ENCODE peak calls at places on chromosomes 13 and 19, in seven cellular contexts. V is HEK293T; Y is stimulated activated effector memory CD8-positive, alpha-beta T cell treated with anti-CD3 and anti-CD28 coated beads, Interleukin-12 subunit alpha, Interleukin-12 subunit beta, amount 100 ng/mL, for 72 hours; T is D341Med; N is HL-60; R is HT-29; A is ovary. L is an unnamed sample.

GRCh38 chr13:31927219-31927653 is 104.3 kb upstream of the FRY start:
- DNase-seq in V (no peak), Y (no peak), T (no peak), N (no peak), R (peak), A (no peak), L (no peak)

GRCh38 chr19:3443840-3444694 is 36.3 kb downstream of the SMIM24 start:
- DNase-seq in V (no peak), Y (no peak), T (peak), N (no peak), R (no peak), A (no peak), L (no peak)

GRCh38 chr19:10230155-10230903 is 802 bp downstream of the S1PR2 start:
- DNase-seq in V (no peak), Y (peak), T (peak), N (no peak), R (no peak), A (peak), L (no peak)

GRCh38 chr19:3350014-3350663 is 16.2 kb upstream of the NFIC start:
- DNase-seq in V (no peak), Y (no peak), T (no peak), N (no peak), R (peak), A (no peak), L (no peak)

GRCh38 chr19:45340899-45341453 is 426 bp downstream of the KLC3 start:
- DNase-seq in V (no peak), Y (no peak), T (no peak), N (no peak), R (no peak), A (no peak), L (no peak)

GRCh38 chr19:13090511-13091231 is 12.0 kb downstream of the LYL1 start:
- DNase-seq in V (no peak), Y (no peak), T (peak), N (no peak), R (no peak), A (peak), L (no peak)

GRCh38 chr13:101514100-101514499 is 61.6 kb downstream of the ITGBL1 start:
- DNase-seq in V (no peak), Y (no peak), T (no peak), N (no peak), R (no peak), A (no peak), L (no peak)

GRCh38 chr19:38294090-38294489 is 10.0 kb upstream of the C19orf33 start:
- DNase-seq in V (no peak), Y (no peak), T (no peak), N (no peak), R (no peak), A (no peak), L (no peak)

GRCh38 chr13:99986751-99987150 is 5.2 kb downstream of the ZIC2 start:
- DNase-seq in V (no peak), Y (no peak), T (no peak), N (no peak), R (no peak), A (no peak), L (no peak)

GRCh38 chr19:33438016-33438671 is 64.6 kb downstream of the CEBPG start:
- DNase-seq in V (no peak), Y (no peak), T (no peak), N (no peak), R (peak), A (peak), L (peak)

GRCh38 chr19:18436651-18437478 is 1.1 kb downstream of the ISYNA1 start:
- DNase-seq in V (peak), Y (peak), T (peak), N (no peak), R (peak), A (peak), L (no peak)

GRCh38 chr19:29798783-29799182 is 13.0 kb upstream of the CCNE1 start:
- DNase-seq in V (no peak), Y (no peak), T (no peak), N (no peak), R (no peak), A (no peak), L (no peak)

GRCh38 chr13:30725331-30726085 is 9.8 kb upstream of the ALOX5AP start:
- DNase-seq in V (no peak), Y (no peak), T (no peak), N (no peak), R (no peak), A (no peak), L (no peak)

GRCh38 chr19:40695881-40696280 is 5.4 kb upstream of the NUMBL start:
- DNase-seq in V (no peak), Y (no peak), T (peak), N (no peak), R (no peak), A (no peak), L (no peak)

GRCh38 chr19:50933640-50934039 is 19.2 kb downstream of the KLK5 start:
- DNase-seq in V (no peak), Y (no peak), T (no peak), N (no peak), R (peak), A (no peak), L (no peak)

GRCh38 chr13:34941835-34942731 is at the start of gene NBEA:
- DNase-seq in V (peak), Y (peak), T (peak), N (peak), R (no peak), A (peak), L (peak)

GRCh38 chr13:79779761-79780160 is 298.8 kb downstream of the NDFIP2 start:
- DNase-seq in V (no peak), Y (no peak), T (no peak), N (peak), R (no peak), A (peak), L (no peak)

GRCh38 chr13:50353651-50354415 is 338.6 kb downstream of the KCNRG start:
- DNase-seq in V (no peak), Y (no peak), T (no peak), N (peak), R (no peak), A (no peak), L (no peak)

GRCh38 chr19:49555600-49556411 is 24.6 kb downstream of the NOSIP start:
- DNase-seq in V (peak), Y (peak), T (peak), N (no peak), R (peak), A (peak), L (no peak)

GRCh38 chr13:109859898-109860297 is 73.5 kb upstream of the IRS2 start:
- DNase-seq in V (no peak), Y (no peak), T (no peak), N (no peak), R (no peak), A (no peak), L (no peak)

GRCh38 chr13:45718063-45718462 is 15.9 kb downstream of the CBY2 start:
- DNase-seq in V (peak), Y (no peak), T (peak), N (peak), R (peak), A (no peak), L (no peak)

GRCh38 chr13:77918391-77919261 is at the start of gene EDNRB:
- DNase-seq in V (peak), Y (peak), T (peak), N (peak), R (no peak), A (peak), L (peak)

GRCh38 chr19:52689804-52690394 is 44.9 kb downstream of the ZNF611 start:
- DNase-seq in V (peak), Y (peak), T (peak), N (peak), R (no peak), A (peak), L (peak)

GRCh38 chr13:86681223-86681622 is 882.0 kb upstream of the SLITRK6 start:
- DNase-seq in V (no peak), Y (no peak), T (no peak), N (no peak), R (no peak), A (no peak), L (no peak)

GRCh38 chr13:97266328-97266727 is 44.2 kb downstream of the MBNL2 start:
- DNase-seq in V (peak), Y (no peak), T (no peak), N (no peak), R (no peak), A (no peak), L (no peak)

GRCh38 chr19:19109601-19110000 is 28.7 kb downstream of the TMEM161A start:
- DNase-seq in V (no peak), Y (no peak), T (no peak), N (no peak), R (no peak), A (no peak), L (no peak)

GRCh38 chr13:23751195-23751594 is 138.0 kb downstream of the MIPEP start:
- DNase-seq in V (no peak), Y (no peak), T (no peak), N (no peak), R (no peak), A (no peak), L (no peak)

GRCh38 chr13:101941095-101941777 is 460.6 kb downstream of the FGF14 start:
- DNase-seq in V (no peak), Y (no peak), T (no peak), N (no peak), R (peak), A (no peak), L (no peak)

GRCh38 chr19:1516395-1516753 is 3.6 kb upstream of the ADAMTSL5 start:
- DNase-seq in V (no peak), Y (no peak), T (no peak), N (no peak), R (no peak), A (no peak), L (no peak)

GRCh38 chr13:111409413-111409812 is 89.0 kb downstream of the TEX29 start:
- DNase-seq in V (no peak), Y (no peak), T (no peak), N (no peak), R (no peak), A (no peak), L (no peak)

GRCh38 chr19:12880551-12881171 is 588 bp downstream of the DNASE2 start:
- DNase-seq in V (peak), Y (no peak), T (peak), N (no peak), R (no peak), A (peak), L (no peak)

GRCh38 chr19:18733196-18733647 is 49.7 kb downstream of the CRTC1 start:
- DNase-seq in V (no peak), Y (no peak), T (peak), N (no peak), R (no peak), A (peak), L (no peak)

GRCh38 chr13:102128216-102128800 is 273.5 kb downstream of the FGF14 start:
- DNase-seq in V (no peak), Y (no peak), T (no peak), N (no peak), R (no peak), A (no peak), L (no peak)

GRCh38 chr19:40279120-40279551 is 6.0 kb downstream of the AKT2 start:
- DNase-seq in V (no peak), Y (no peak), T (no peak), N (no peak), R (no peak), A (peak), L (no peak)

GRCh38 chr19:49749055-49749716 is 13.9 kb downstream of the TSKS start:
- DNase-seq in V (no peak), Y (no peak), T (no peak), N (no peak), R (peak), A (no peak), L (no peak)

GRCh38 chr13:44155422-44156293 is 218.0 kb upstream of the SERP2 start:
- DNase-seq in V (peak), Y (no peak), T (no peak), N (no peak), R (no peak), A (peak), L (peak)

GRCh38 chr13:46896346-46897138 is at the start of gene HTR2A:
- DNase-seq in V (no peak), Y (no peak), T (no peak), N (peak), R (no peak), A (peak), L (no peak)

GRCh38 chr19:40411958-40412499 is 1.1 kb downstream of the PRX start:
- DNase-seq in V (no peak), Y (no peak), T (no peak), N (no peak), R (no peak), A (peak), L (no peak)

GRCh38 chr13:27541386-27541785 is 78.9 kb downstream of the LNX2 start:
- DNase-seq in V (no peak), Y (no peak), T (no peak), N (no peak), R (no peak), A (no peak), L (no peak)